ENCODE peak calls at places on chromosomes 2 and 18, in eight cellular contexts. O, W, X, E, U, D, Z and F are unnamed samples.

GRCh38 chr18:49023281-49023937 is 72.6 kb upstream of the SMAD7 start:
- DNase-seq in O (peak), W (no peak), X (no peak), E (no peak), U (peak), D (no peak), Z (no peak), F (no peak)

GRCh38 chr2:74668087-74668486 is 14.0 kb downstream of the SEMA4F start:
- DNase-seq in O (no peak), W (no peak), X (no peak), E (no peak), U (no peak), D (no peak), Z (no peak), F (no peak)

GRCh38 chr18:25056456-25056855 is 295.5 kb downstream of the ZNF521 start:
- DNase-seq in O (no peak), W (no peak), X (no peak), E (no peak), U (no peak), D (no peak), Z (no peak), F (no peak)

GRCh38 chr2:177531706-177532105 is 139.1 kb downstream of the AGPS start:
- DNase-seq in O (no peak), W (no peak), X (no peak), E (no peak), U (no peak), D (no peak), Z (no peak), F (no peak)

GRCh38 chr2:219230201-219230540 is 565 bp downstream of the ANKZF1 start:
- DNase-seq in O (peak), W (peak), X (no peak), E (peak), U (peak), D (no peak), Z (peak), F (peak)

GRCh38 chr2:192010073-192010472 is 163.2 kb upstream of the CAVIN2 start:
- DNase-seq in O (no peak), W (no peak), X (no peak), E (no peak), U (no peak), D (no peak), Z (no peak), F (no peak)

GRCh38 chr2:101766871-101767739 is 69.6 kb downstream of the MAP4K4 start:
- DNase-seq in O (no peak), W (no peak), X (no peak), E (no peak), U (no peak), D (peak), Z (no peak), F (no peak)

GRCh38 chr2:170530803-170531564 is 184.2 kb upstream of the SP5 start:
- DNase-seq in O (no peak), W (no peak), X (no peak), E (no peak), U (no peak), D (no peak), Z (no peak), F (no peak)

GRCh38 chr18:25239636-25240468 is 112.1 kb downstream of the ZNF521 start:
- DNase-seq in O (no peak), W (no peak), X (no peak), E (no peak), U (no peak), D (no peak), Z (no peak), F (no peak)

GRCh38 chr2:236654496-236654895 is 84.9 kb downstream of the ACKR3 start:
- DNase-seq in O (no peak), W (no peak), X (no peak), E (no peak), U (no peak), D (no peak), Z (no peak), F (no peak)

GRCh38 chr18:12336887-12337286 is 28.8 kb downstream of the TUBB6 start:
- DNase-seq in O (no peak), W (no peak), X (no peak), E (peak), U (no peak), D (peak), Z (no peak), F (no peak)

GRCh38 chr2:106159867-106160785 is 34.0 kb downstream of the UXS1 start:
- DNase-seq in O (no peak), W (peak), X (no peak), E (no peak), U (peak), D (no peak), Z (no peak), F (no peak)

GRCh38 chr2:128640166-128640846 is 321.6 kb upstream of the HS6ST1 start:
- DNase-seq in O (peak), W (no peak), X (peak), E (no peak), U (peak), D (no peak), Z (no peak), F (no peak)

GRCh38 chr18:31061945-31062344 is 19.4 kb upstream of the DSC3 start:
- DNase-seq in O (no peak), W (no peak), X (no peak), E (no peak), U (no peak), D (no peak), Z (no peak), F (no peak)

GRCh38 chr2:129396980-129397599 is 582.4 kb upstream of the RAB6C start:
- DNase-seq in O (no peak), W (no peak), X (peak), E (peak), U (peak), D (peak), Z (peak), F (peak)

DNA sequence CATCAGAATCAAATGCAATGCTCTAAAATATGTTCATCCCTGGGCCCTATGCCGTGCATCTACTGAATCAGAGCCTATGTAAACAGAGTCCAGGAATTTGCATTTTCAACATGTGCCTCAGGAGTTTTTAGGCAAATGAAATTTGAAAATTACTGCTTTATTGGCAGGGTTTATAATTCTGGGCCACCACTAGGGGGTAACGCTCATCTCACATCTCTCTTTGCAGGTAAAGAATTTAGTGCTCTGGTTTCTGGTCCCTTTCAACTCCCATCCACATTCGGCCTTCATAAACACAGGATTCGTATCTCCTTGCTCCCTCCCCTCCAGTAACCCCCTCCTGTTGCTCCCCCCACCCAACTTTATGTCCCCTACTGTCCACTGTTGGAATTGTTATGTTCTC is 49.3 kb downstream of the LYPD6B start:
- DNase-seq in O (no peak), W (no peak), X (no peak), E (no peak), U (no peak), D (no peak), Z (no peak), F (peak)
- TF ChIP-seq CTCF in O (peak), W (no peak), X (peak), E (peak), U (no peak), D (peak), Z (peak), F (peak)

GRCh38 chr2:16198166-16198912 is 258.0 kb downstream of the MYCN start:
- DNase-seq in O (no peak), W (no peak), X (no peak), E (no peak), U (no peak), D (no peak), Z (no peak), F (no peak)
- TF ChIP-seq CTCF in O (no peak), W (no peak), X (no peak), E (no peak), U (no peak), D (no peak), Z (no peak), F (no peak)

GRCh38 chr2:165144315-165144714 is 59.5 kb downstream of the SCN3A start:
- DNase-seq in O (no peak), W (no peak), X (no peak), E (peak), U (no peak), D (no peak), Z (no peak), F (no peak)

GRCh38 chr2:165147201-165148045 is 56.4 kb downstream of the SCN3A start:
- DNase-seq in O (no peak), W (no peak), X (no peak), E (peak), U (no peak), D (no peak), Z (no peak), F (no peak)

DNA sequence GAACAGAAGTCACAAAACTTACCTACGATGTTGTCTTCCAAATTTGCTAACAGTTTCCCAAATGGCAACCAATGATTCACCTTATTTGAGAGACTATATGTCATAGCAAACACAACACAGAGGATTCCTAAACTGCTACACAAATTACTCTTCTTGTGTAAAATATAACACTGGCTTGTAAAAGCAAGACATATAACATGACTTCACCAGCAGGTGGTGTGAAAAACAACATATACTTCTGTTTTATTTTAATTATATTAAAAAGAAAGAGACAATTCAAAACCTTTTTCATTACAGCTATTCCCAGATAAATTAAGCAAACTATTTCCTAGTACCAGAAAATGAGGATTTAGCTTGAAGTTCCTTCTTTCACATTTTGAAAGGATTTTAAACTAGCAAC is 62.2 kb downstream of the SCN3A start:
- DNase-seq in O (no peak), W (no peak), X (no peak), E (peak), U (no peak), D (peak), Z (no peak), F (no peak)
- TF ChIP-seq CTCF in O (no peak), W (no peak), X (peak), E (peak), U (no peak), D (peak), Z (no peak), F (no peak)

DNA sequence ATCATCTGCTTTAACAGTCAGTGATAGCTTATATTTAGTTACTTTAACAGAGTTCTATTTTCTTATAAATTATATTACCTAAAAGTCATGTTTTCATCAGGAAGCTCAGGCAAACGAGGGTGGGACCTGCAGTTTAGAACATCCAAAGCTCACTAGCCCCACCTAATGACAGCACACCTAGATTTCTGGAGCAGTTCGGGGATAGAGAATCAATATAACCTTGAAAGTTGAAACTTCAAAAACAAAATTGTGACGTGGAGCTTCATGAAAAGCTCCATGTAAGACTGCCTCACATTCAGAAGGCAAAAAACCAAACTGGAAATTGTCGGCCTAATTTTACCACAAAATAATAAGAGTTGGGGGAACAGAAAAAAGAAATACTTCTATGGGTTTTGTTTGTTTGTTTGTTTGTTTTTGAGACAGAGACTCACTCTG is 185.9 kb upstream of the CCDC150 start:
- DNase-seq in O (no peak), W (peak), X (no peak), E (peak), U (no peak), D (peak), Z (peak), F (peak)
- TF ChIP-seq CTCF in O (no peak), W (no peak), X (peak), E (peak), U (peak), D (peak), Z (no peak), F (peak)

GRCh38 chr18:53153281-53153680 is 813.3 kb downstream of the DCC start:
- DNase-seq in O (peak), W (no peak), X (no peak), E (no peak), U (no peak), D (no peak), Z (peak), F (peak)
- TF ChIP-seq CTCF in O (peak), W (no peak), X (peak), E (no peak), U (no peak), D (peak), Z (peak), F (peak)

GRCh38 chr18:70069965-70070364 is 122.3 kb upstream of the CD226 start:
- DNase-seq in O (no peak), W (no peak), X (no peak), E (no peak), U (no peak), D (no peak), Z (no peak), F (no peak)

GRCh38 chr18:70075906-70076305 is 128.2 kb upstream of the CD226 start:
- DNase-seq in O (no peak), W (no peak), X (no peak), E (no peak), U (no peak), D (no peak), Z (no peak), F (no peak)

GRCh38 chr18:70073442-70073841 is 125.8 kb upstream of the CD226 start:
- DNase-seq in O (no peak), W (no peak), X (no peak), E (no peak), U (no peak), D (no peak), Z (no peak), F (no peak)

GRCh38 chr18:70074091-70074490 is 126.4 kb upstream of the CD226 start:
- DNase-seq in O (no peak), W (no peak), X (no peak), E (no peak), U (no peak), D (no peak), Z (no peak), F (no peak)

GRCh38 chr18:70072678-70073077 is 125.0 kb upstream of the CD226 start:
- DNase-seq in O (no peak), W (no peak), X (no peak), E (no peak), U (no peak), D (peak), Z (no peak), F (no peak)
- TF ChIP-seq CTCF in O (no peak), W (peak), X (peak), E (peak), U (no peak), D (peak), Z (no peak), F (peak)

GRCh38 chr2:86223682-86224560 is 24.7 kb downstream of the MRPL35 start:
- DNase-seq in O (no peak), W (no peak), X (no peak), E (no peak), U (no peak), D (no peak), Z (no peak), F (no peak)
- TF ChIP-seq CTCF in O (no peak), W (no peak), X (no peak), E (no peak), U (no peak), D (no peak), Z (no peak), F (no peak)

GRCh38 chr2:43270461-43270860 is 44.1 kb upstream of the ZFP36L2 start:
- DNase-seq in O (no peak), W (no peak), X (no peak), E (no peak), U (no peak), D (no peak), Z (no peak), F (no peak)

GRCh38 chr2:43268066-43268971 is 41.9 kb upstream of the ZFP36L2 start:
- DNase-seq in O (no peak), W (no peak), X (no peak), E (no peak), U (no peak), D (no peak), Z (no peak), F (no peak)

GRCh38 chr2:43269706-43270105 is 43.3 kb upstream of the ZFP36L2 start:
- DNase-seq in O (no peak), W (no peak), X (no peak), E (no peak), U (no peak), D (peak), Z (no peak), F (peak)

GRCh38 chr2:43267393-43267792 is 41.0 kb upstream of the ZFP36L2 start:
- DNase-seq in O (no peak), W (no peak), X (no peak), E (no peak), U (no peak), D (no peak), Z (no peak), F (no peak)

GRCh38 chr2:43269074-43269572 is 42.7 kb upstream of the ZFP36L2 start:
- DNase-seq in O (no peak), W (no peak), X (no peak), E (no peak), U (peak), D (peak), Z (no peak), F (no peak)
- TF ChIP-seq CTCF in O (no peak), W (no peak), X (no peak), E (no peak), U (peak), D (peak), Z (no peak), F (no peak)

GRCh38 chr2:5368263-5368662 is 323.9 kb upstream of the SOX11 start:
- DNase-seq in O (no peak), W (no peak), X (no peak), E (no peak), U (no peak), D (no peak), Z (no peak), F (no peak)

GRCh38 chr2:5364361-5364760 is 327.8 kb upstream of the SOX11 start:
- DNase-seq in O (no peak), W (no peak), X (no peak), E (no peak), U (no peak), D (no peak), Z (no peak), F (no peak)

GRCh38 chr2:5360081-5360480 is 332.1 kb upstream of the SOX11 start:
- DNase-seq in O (no peak), W (no peak), X (no peak), E (no peak), U (no peak), D (no peak), Z (no peak), F (no peak)

GRCh38 chr2:5367321-5367720 is 324.9 kb upstream of the SOX11 start:
- DNase-seq in O (no peak), W (no peak), X (no peak), E (no peak), U (no peak), D (no peak), Z (no peak), F (no peak)

DNA sequence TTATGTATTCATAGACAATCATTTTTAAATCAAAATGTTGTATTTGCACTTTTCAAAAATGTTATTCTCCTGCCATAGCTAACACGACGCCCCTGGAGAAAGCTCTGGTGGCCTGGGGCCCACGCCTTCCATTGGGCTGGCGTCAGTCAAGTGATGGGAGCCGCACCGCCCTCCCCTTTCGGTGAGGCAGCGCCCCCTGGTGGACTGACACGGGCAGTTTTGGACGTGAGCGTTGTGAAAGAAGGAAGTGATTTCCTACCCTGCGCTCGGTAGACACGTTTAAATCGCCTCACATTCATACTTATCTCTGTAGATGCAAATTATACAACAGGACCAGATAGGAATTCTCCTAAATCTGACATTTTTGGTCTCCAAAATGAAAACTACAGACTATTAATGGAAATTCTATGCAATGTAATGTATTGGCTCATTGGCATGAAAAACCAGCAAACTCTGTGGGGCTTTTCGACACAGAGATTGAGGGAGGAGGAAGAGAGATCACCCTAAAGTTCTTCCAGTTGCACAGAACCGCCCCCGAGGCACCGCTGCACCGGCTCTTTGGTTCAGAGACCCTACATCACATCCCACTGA is 326.2 kb upstream of the SOX11 start:
- DNase-seq in O (peak), W (no peak), X (peak), E (peak), U (no peak), D (peak), Z (peak), F (peak)
- TF ChIP-seq CTCF in O (peak), W (no peak), X (peak), E (peak), U (peak), D (peak), Z (peak), F (peak)

GRCh38 chr2:107278672-107279071 is 392.7 kb upstream of the ST6GAL2 start:
- DNase-seq in O (no peak), W (no peak), X (no peak), E (no peak), U (no peak), D (no peak), Z (no peak), F (no peak)
- TF ChIP-seq CTCF in O (no peak), W (no peak), X (no peak), E (no peak), U (no peak), D (no peak), Z (no peak), F (no peak)